ENCODE peak calls at places on chromosomes 5 and 9, in four cellular contexts. One of them, this sample, is unnamed.

GRCh38 chr5:67809589-67809988 is 406.0 kb upstream of the PIK3R1 start:
- DNase-seq in IMR-90: no peak
- DNase-seq in CD4-positive, alpha-beta T cell: no peak
- DNase-seq in colonic mucosa: no peak
- DNase-seq in this sample: no peak

GRCh38 chr9:111919875-111920274 is 23.3 kb downstream of the UGCG start:
- DNase-seq in IMR-90: no peak
- DNase-seq in CD4-positive, alpha-beta T cell: no peak
- DNase-seq in colonic mucosa: no peak
- DNase-seq in this sample: no peak

GRCh38 chr9:81408951-81409350 is 280.4 kb downstream of the TLE1 start:
- DNase-seq in IMR-90: no peak
- DNase-seq in CD4-positive, alpha-beta T cell: no peak
- DNase-seq in colonic mucosa: no peak
- DNase-seq in this sample: no peak

GRCh38 chr5:179836225-179837019 is 15.7 kb downstream of the SQSTM1 start:
- DNase-seq in IMR-90: peak
- DNase-seq in CD4-positive, alpha-beta T cell: peak
- DNase-seq in colonic mucosa: no peak
- DNase-seq in this sample: no peak

GRCh38 chr5:104650313-104650712 is 1087.7 kb upstream of the NUDT12 start:
- DNase-seq in IMR-90: no peak
- DNase-seq in CD4-positive, alpha-beta T cell: no peak
- DNase-seq in colonic mucosa: no peak
- DNase-seq in this sample: no peak

GRCh38 chr5:119255571-119256356 is 100.1 kb upstream of the TNFAIP8 start:
- DNase-seq in IMR-90: peak
- DNase-seq in CD4-positive, alpha-beta T cell: no peak
- DNase-seq in colonic mucosa: peak
- DNase-seq in this sample: no peak

GRCh38 chr5:14186132-14186830 is 43.1 kb downstream of the TRIO start:
- DNase-seq in IMR-90: peak
- DNase-seq in CD4-positive, alpha-beta T cell: no peak
- DNase-seq in colonic mucosa: no peak
- DNase-seq in this sample: peak

GRCh38 chr5:75964008-75964407 is 119.2 kb upstream of the SV2C start:
- DNase-seq in IMR-90: no peak
- DNase-seq in CD4-positive, alpha-beta T cell: no peak
- DNase-seq in colonic mucosa: no peak
- DNase-seq in this sample: no peak

GRCh38 chr9:5112109-5112592 is 73.3 kb downstream of the INSL6 start:
- DNase-seq in IMR-90: no peak
- DNase-seq in CD4-positive, alpha-beta T cell: no peak
- DNase-seq in colonic mucosa: no peak
- DNase-seq in this sample: no peak

GRCh38 chr5:141958113-141958512 is at the start of gene PCDH12:
- DNase-seq in IMR-90: peak
- DNase-seq in CD4-positive, alpha-beta T cell: no peak
- DNase-seq in colonic mucosa: no peak
- DNase-seq in this sample: no peak

GRCh38 chr9:119961774-119962408 is 592.7 kb upstream of the BRINP1 start:
- DNase-seq in IMR-90: peak
- DNase-seq in CD4-positive, alpha-beta T cell: no peak
- DNase-seq in colonic mucosa: peak
- DNase-seq in this sample: no peak

GRCh38 chr9:133148351-133149129 is 15.2 kb downstream of the GBGT1 start:
- DNase-seq in IMR-90: peak
- DNase-seq in CD4-positive, alpha-beta T cell: peak
- DNase-seq in colonic mucosa: peak
- DNase-seq in this sample: no peak

GRCh38 chr9:130193531-130194405 is 21.6 kb downstream of the NCS1 start:
- DNase-seq in IMR-90: no peak
- DNase-seq in CD4-positive, alpha-beta T cell: no peak
- DNase-seq in colonic mucosa: no peak
- DNase-seq in this sample: no peak

GRCh38 chr5:110925398-110925797 is 146.1 kb upstream of the TSLP start:
- DNase-seq in IMR-90: peak
- DNase-seq in CD4-positive, alpha-beta T cell: no peak
- DNase-seq in colonic mucosa: no peak
- DNase-seq in this sample: no peak

GRCh38 chr5:14413331-14413750 is 168.3 kb upstream of the OTULINL start:
- DNase-seq in IMR-90: peak
- DNase-seq in CD4-positive, alpha-beta T cell: peak
- DNase-seq in colonic mucosa: no peak
- DNase-seq in this sample: no peak

GRCh38 chr5:78497573-78498533 is 137.4 kb downstream of the SCAMP1 start:
- DNase-seq in IMR-90: no peak
- DNase-seq in CD4-positive, alpha-beta T cell: no peak
- DNase-seq in colonic mucosa: peak
- DNase-seq in this sample: no peak

GRCh38 chr5:62828757-62829156 is 250.1 kb downstream of the LRRC70 start:
- DNase-seq in IMR-90: no peak
- DNase-seq in CD4-positive, alpha-beta T cell: no peak
- DNase-seq in colonic mucosa: no peak
- DNase-seq in this sample: no peak

GRCh38 chr5:127909078-127909477 is 174.5 kb upstream of the SLC12A2 start:
- DNase-seq in IMR-90: peak
- DNase-seq in CD4-positive, alpha-beta T cell: no peak
- DNase-seq in colonic mucosa: peak
- DNase-seq in this sample: no peak

GRCh38 chr9:124660341-124660801 is 110.7 kb downstream of the NR6A1 start:
- DNase-seq in IMR-90: peak
- DNase-seq in CD4-positive, alpha-beta T cell: no peak
- DNase-seq in colonic mucosa: peak
- DNase-seq in this sample: no peak

GRCh38 chr5:122761115-122761514 is 13.8 kb upstream of the SNX2 start:
- DNase-seq in IMR-90: no peak
- DNase-seq in CD4-positive, alpha-beta T cell: no peak
- DNase-seq in colonic mucosa: no peak
- DNase-seq in this sample: no peak

GRCh38 chr5:56310711-56311204 is 77.6 kb upstream of the ANKRD55 start:
- DNase-seq in IMR-90: peak
- DNase-seq in CD4-positive, alpha-beta T cell: no peak
- DNase-seq in colonic mucosa: no peak
- DNase-seq in this sample: no peak

GRCh38 chr5:152140391-152140790 is 215.7 kb upstream of the GLRA1 start:
- DNase-seq in IMR-90: no peak
- DNase-seq in CD4-positive, alpha-beta T cell: no peak
- DNase-seq in colonic mucosa: no peak
- DNase-seq in this sample: no peak

GRCh38 chr5:158534203-158534602 is 565.5 kb downstream of the EBF1 start:
- DNase-seq in IMR-90: no peak
- DNase-seq in CD4-positive, alpha-beta T cell: no peak
- DNase-seq in colonic mucosa: no peak
- DNase-seq in this sample: no peak

GRCh38 chr5:93078082-93079038 is 502.7 kb downstream of the NR2F1-AS1 start:
- DNase-seq in IMR-90: peak
- DNase-seq in CD4-positive, alpha-beta T cell: no peak
- DNase-seq in colonic mucosa: peak
- DNase-seq in this sample: peak
- H3K27ac ChIP-seq in IMR-90: peak
- H3K27ac ChIP-seq in CD4-positive, alpha-beta T cell: no peak
- H3K27ac ChIP-seq in colonic mucosa: no peak
- H3K27ac ChIP-seq in this sample: peak

DNA sequence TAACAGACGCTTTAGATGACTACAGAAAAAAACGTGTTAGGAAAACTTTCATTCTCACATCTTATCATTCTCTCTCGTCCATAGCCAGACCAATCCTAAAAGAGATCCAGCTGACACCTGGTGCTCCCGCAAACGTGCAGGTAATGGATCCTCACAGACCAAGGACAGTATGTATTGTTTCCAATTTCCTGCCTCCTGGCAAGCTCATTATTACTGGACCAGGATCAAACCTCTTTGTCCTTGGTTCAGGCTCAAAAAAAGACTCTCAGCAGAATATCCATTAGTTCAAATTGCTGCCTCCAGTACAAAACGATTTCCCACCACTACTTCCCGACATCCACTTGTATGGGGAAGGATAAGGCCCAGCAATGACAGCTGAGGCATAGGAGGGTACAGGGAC is 62.4 kb downstream of the SERINC5 start:
- DNase-seq in IMR-90: no peak
- DNase-seq in CD4-positive, alpha-beta T cell: no peak
- DNase-seq in colonic mucosa: no peak
- DNase-seq in this sample: no peak
- H3K27ac ChIP-seq in IMR-90: no peak
- H3K27ac ChIP-seq in CD4-positive, alpha-beta T cell: peak
- H3K27ac ChIP-seq in colonic mucosa: no peak
- H3K27ac ChIP-seq in this sample: no peak

DNA sequence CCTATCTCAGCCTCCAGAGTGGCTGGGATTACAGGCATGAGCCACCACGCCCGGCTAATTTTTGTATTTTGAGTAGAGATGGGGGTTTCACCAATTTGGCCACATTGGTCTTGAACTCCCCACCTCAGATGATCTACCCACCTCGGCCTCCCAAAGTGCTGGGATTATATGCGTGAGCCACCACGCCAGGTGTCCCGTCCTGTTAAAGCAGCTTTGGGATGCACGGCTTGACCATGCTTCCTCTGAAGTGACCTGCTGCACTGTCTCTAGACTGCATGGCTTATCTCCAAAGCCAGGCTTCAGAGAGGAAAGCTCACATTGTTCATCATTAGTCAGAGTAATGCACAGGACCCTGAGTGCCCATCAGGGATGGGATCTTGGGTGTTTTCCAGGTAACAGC is 45.4 kb downstream of the SEMA4D start:
- DNase-seq in IMR-90: no peak
- DNase-seq in CD4-positive, alpha-beta T cell: no peak
- DNase-seq in colonic mucosa: no peak
- DNase-seq in this sample: no peak
- H3K27ac ChIP-seq in IMR-90: no peak
- H3K27ac ChIP-seq in CD4-positive, alpha-beta T cell: no peak
- H3K27ac ChIP-seq in colonic mucosa: no peak
- H3K27ac ChIP-seq in this sample: no peak

GRCh38 chr5:58262226-58262625 is 197.7 kb downstream of the PLK2 start:
- DNase-seq in IMR-90: peak
- DNase-seq in CD4-positive, alpha-beta T cell: no peak
- DNase-seq in colonic mucosa: no peak
- DNase-seq in this sample: no peak

GRCh38 chr5:58260243-58260642 is 199.6 kb downstream of the PLK2 start:
- DNase-seq in IMR-90: no peak
- DNase-seq in CD4-positive, alpha-beta T cell: no peak
- DNase-seq in colonic mucosa: no peak
- DNase-seq in this sample: no peak

GRCh38 chr5:58263291-58263690 is 196.6 kb downstream of the PLK2 start:
- DNase-seq in IMR-90: no peak
- DNase-seq in CD4-positive, alpha-beta T cell: no peak
- DNase-seq in colonic mucosa: no peak
- DNase-seq in this sample: no peak

GRCh38 chr5:58259685-58260152 is 200.2 kb downstream of the PLK2 start:
- DNase-seq in IMR-90: peak
- DNase-seq in CD4-positive, alpha-beta T cell: no peak
- DNase-seq in colonic mucosa: no peak
- DNase-seq in this sample: peak

GRCh38 chr5:58261605-58262004 is 198.3 kb downstream of the PLK2 start:
- DNase-seq in IMR-90: peak
- DNase-seq in CD4-positive, alpha-beta T cell: no peak
- DNase-seq in colonic mucosa: no peak
- DNase-seq in this sample: no peak
- H3K27ac ChIP-seq in IMR-90: no peak
- H3K27ac ChIP-seq in CD4-positive, alpha-beta T cell: no peak
- H3K27ac ChIP-seq in colonic mucosa: no peak
- H3K27ac ChIP-seq in this sample: no peak

DNA sequence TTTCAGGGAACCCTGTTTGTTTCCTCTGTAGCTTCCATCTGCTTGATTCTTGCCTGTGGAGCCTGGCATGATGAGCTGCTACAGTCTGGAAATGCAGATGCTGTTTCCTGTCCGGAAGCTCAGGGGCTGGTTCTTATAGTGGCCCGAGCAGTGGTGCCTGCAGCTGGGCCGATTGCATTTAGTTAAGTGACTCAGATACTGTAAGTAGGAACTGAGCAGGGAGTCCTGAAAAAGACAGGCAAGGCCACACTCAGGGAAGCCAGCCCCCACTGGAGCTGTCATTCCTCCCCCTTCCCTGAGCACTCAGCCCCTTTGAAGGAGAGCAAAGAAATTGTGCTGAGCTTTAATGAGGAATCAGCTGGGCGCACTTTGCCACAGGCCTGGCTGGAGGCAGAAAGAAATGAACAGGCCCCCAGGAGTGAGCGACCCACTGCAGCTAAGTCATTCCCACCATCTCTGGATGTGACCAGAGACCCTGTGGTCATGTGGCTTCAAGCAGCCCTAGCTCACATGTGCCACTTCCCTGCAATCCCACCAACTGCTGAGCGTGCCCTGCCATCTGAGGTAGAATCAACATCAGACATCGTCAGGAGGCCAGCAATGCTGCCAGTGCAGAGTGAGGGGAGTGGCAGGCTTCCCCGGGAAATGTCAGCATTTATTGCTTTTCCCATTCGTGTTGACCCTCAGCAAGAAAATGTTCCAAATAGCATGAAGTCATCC is 206.0 kb upstream of the WWC1 start:
- DNase-seq in IMR-90: no peak
- DNase-seq in CD4-positive, alpha-beta T cell: no peak
- DNase-seq in colonic mucosa: no peak
- DNase-seq in this sample: no peak
- H3K27ac ChIP-seq in IMR-90: no peak
- H3K27ac ChIP-seq in CD4-positive, alpha-beta T cell: no peak
- H3K27ac ChIP-seq in colonic mucosa: no peak
- H3K27ac ChIP-seq in this sample: no peak

This sample was measured in AG04450.